ENCODE peak calls at places on chromosome 11, in eight cellular contexts. One of them, this sample, is unnamed. For H3K36me3, the result is how much of the 10 kb centered on the place peaks cover.

GRCh38 chr11:102846292-102846691 is 2.9 kb upstream of the MMP3 start:
- DNase-seq in heart left ventricle: no peak
- DNase-seq in HCT116: no peak
- DNase-seq in GM23248: no peak
- DNase-seq in heart right ventricle: no peak
- DNase-seq in colonic mucosa: no peak
- DNase-seq in aorta: no peak
- DNase-seq in mesenchymal stem cell: no peak
- DNase-seq in this sample: no peak

GRCh38 chr11:76025817-76026216 is 180.5 kb downstream of the WNT11 start:
- DNase-seq in heart left ventricle: no peak
- DNase-seq in HCT116: no peak
- DNase-seq in GM23248: no peak
- DNase-seq in heart right ventricle: no peak
- DNase-seq in colonic mucosa: no peak
- DNase-seq in aorta: no peak
- DNase-seq in mesenchymal stem cell: no peak
- DNase-seq in this sample: no peak

GRCh38 chr11:69209038-69209350 is 53.3 kb downstream of the SMIM38 start:
- DNase-seq in heart left ventricle: no peak
- DNase-seq in HCT116: no peak
- DNase-seq in GM23248: no peak
- DNase-seq in heart right ventricle: no peak
- DNase-seq in colonic mucosa: no peak
- DNase-seq in aorta: no peak
- DNase-seq in mesenchymal stem cell: no peak
- DNase-seq in this sample: no peak

GRCh38 chr11:124950606-124951330 is 3.2 kb upstream of the CCDC15 start:
- DNase-seq in heart left ventricle: no peak
- DNase-seq in HCT116: no peak
- DNase-seq in GM23248: no peak
- DNase-seq in heart right ventricle: no peak
- DNase-seq in colonic mucosa: no peak
- DNase-seq in aorta: no peak
- DNase-seq in mesenchymal stem cell: no peak
- DNase-seq in this sample: no peak

GRCh38 chr11:70315726-70316125 is 45.2 kb downstream of the PPFIA1 start:
- DNase-seq in heart left ventricle: no peak
- DNase-seq in HCT116: no peak
- DNase-seq in GM23248: no peak
- DNase-seq in heart right ventricle: no peak
- DNase-seq in colonic mucosa: no peak
- DNase-seq in aorta: no peak
- DNase-seq in mesenchymal stem cell: no peak
- DNase-seq in this sample: no peak

GRCh38 chr11:12086271-12087074 is 23.9 kb upstream of the MICAL2 start:
- DNase-seq in heart left ventricle: peak
- DNase-seq in HCT116: peak
- DNase-seq in GM23248: peak
- DNase-seq in heart right ventricle: peak
- DNase-seq in colonic mucosa: peak
- DNase-seq in aorta: peak
- DNase-seq in mesenchymal stem cell: peak
- DNase-seq in this sample: no peak

GRCh38 chr11:87398913-87399312 is 361.2 kb downstream of the TMEM135 start:
- DNase-seq in heart left ventricle: peak
- DNase-seq in HCT116: no peak
- DNase-seq in GM23248: peak
- DNase-seq in heart right ventricle: peak
- DNase-seq in colonic mucosa: peak
- DNase-seq in aorta: no peak
- DNase-seq in mesenchymal stem cell: no peak
- DNase-seq in this sample: no peak

GRCh38 chr11:7204778-7205177 is 46.9 kb upstream of the SYT9 start:
- DNase-seq in heart left ventricle: no peak
- DNase-seq in HCT116: no peak
- DNase-seq in GM23248: peak
- DNase-seq in heart right ventricle: no peak
- DNase-seq in colonic mucosa: no peak
- DNase-seq in aorta: no peak
- DNase-seq in mesenchymal stem cell: peak
- DNase-seq in this sample: no peak

GRCh38 chr11:3021125-3021524 is 29.0 kb upstream of the NAP1L4 start:
- DNase-seq in heart left ventricle: no peak
- DNase-seq in HCT116: peak
- DNase-seq in GM23248: peak
- DNase-seq in heart right ventricle: no peak
- DNase-seq in colonic mucosa: peak
- DNase-seq in aorta: no peak
- DNase-seq in mesenchymal stem cell: peak
- DNase-seq in this sample: no peak

GRCh38 chr11:11641581-11641980 is 19.8 kb upstream of the GALNT18 start:
- DNase-seq in heart left ventricle: no peak
- DNase-seq in HCT116: no peak
- DNase-seq in GM23248: no peak
- DNase-seq in heart right ventricle: no peak
- DNase-seq in colonic mucosa: no peak
- DNase-seq in aorta: no peak
- DNase-seq in mesenchymal stem cell: no peak
- DNase-seq in this sample: no peak

GRCh38 chr11:15826008-15826650 is 530.2 kb downstream of the SOX6 start:
- DNase-seq in heart left ventricle: no peak
- DNase-seq in HCT116: no peak
- DNase-seq in GM23248: no peak
- DNase-seq in heart right ventricle: no peak
- DNase-seq in colonic mucosa: no peak
- DNase-seq in aorta: no peak
- DNase-seq in mesenchymal stem cell: peak
- DNase-seq in this sample: no peak

GRCh38 chr11:61613051-61613450 is 32.2 kb upstream of the SYT7 start:
- DNase-seq in heart left ventricle: no peak
- DNase-seq in HCT116: no peak
- DNase-seq in GM23248: no peak
- DNase-seq in heart right ventricle: no peak
- DNase-seq in colonic mucosa: no peak
- DNase-seq in aorta: no peak
- DNase-seq in mesenchymal stem cell: no peak
- DNase-seq in this sample: no peak

GRCh38 chr11:84780689-84781293 is 846.4 kb downstream of the DLG2 start:
- DNase-seq in heart left ventricle: no peak
- DNase-seq in HCT116: peak
- DNase-seq in GM23248: peak
- DNase-seq in heart right ventricle: no peak
- DNase-seq in colonic mucosa: no peak
- DNase-seq in aorta: no peak
- DNase-seq in mesenchymal stem cell: peak
- DNase-seq in this sample: no peak

GRCh38 chr11:47356129-47356997 is 3.9 kb upstream of the MYBPC3 start:
- DNase-seq in heart left ventricle: peak
- DNase-seq in HCT116: no peak
- DNase-seq in GM23248: no peak
- DNase-seq in heart right ventricle: no peak
- DNase-seq in colonic mucosa: no peak
- DNase-seq in aorta: no peak
- DNase-seq in mesenchymal stem cell: no peak
- DNase-seq in this sample: no peak

GRCh38 chr11:74679513-74679865 is 51.7 kb downstream of the CHRDL2 start:
- DNase-seq in heart left ventricle: no peak
- DNase-seq in HCT116: no peak
- DNase-seq in GM23248: no peak
- DNase-seq in heart right ventricle: peak
- DNase-seq in colonic mucosa: no peak
- DNase-seq in aorta: peak
- DNase-seq in mesenchymal stem cell: no peak
- DNase-seq in this sample: no peak

GRCh38 chr11:17695454-17696441 is 23.6 kb upstream of the MYOD1 start:
- DNase-seq in heart left ventricle: no peak
- DNase-seq in HCT116: no peak
- DNase-seq in GM23248: no peak
- DNase-seq in heart right ventricle: no peak
- DNase-seq in colonic mucosa: no peak
- DNase-seq in aorta: no peak
- DNase-seq in mesenchymal stem cell: no peak
- DNase-seq in this sample: no peak

GRCh38 chr11:123384116-123384515 is 46.0 kb upstream of the GRAMD1B start:
- DNase-seq in heart left ventricle: no peak
- DNase-seq in HCT116: no peak
- DNase-seq in GM23248: no peak
- DNase-seq in heart right ventricle: no peak
- DNase-seq in colonic mucosa: no peak
- DNase-seq in aorta: no peak
- DNase-seq in mesenchymal stem cell: no peak
- DNase-seq in this sample: no peak

GRCh38 chr11:110196241-110196754 is 100.1 kb downstream of the RDX start:
- DNase-seq in heart left ventricle: no peak
- DNase-seq in HCT116: peak
- DNase-seq in GM23248: peak
- DNase-seq in heart right ventricle: no peak
- DNase-seq in colonic mucosa: no peak
- DNase-seq in aorta: no peak
- DNase-seq in mesenchymal stem cell: peak
- DNase-seq in this sample: no peak

GRCh38 chr11:117842131-117842941 is 17.8 kb upstream of the FXYD2 start:
- DNase-seq in heart left ventricle: peak
- DNase-seq in HCT116: no peak
- DNase-seq in GM23248: no peak
- DNase-seq in heart right ventricle: no peak
- DNase-seq in colonic mucosa: peak
- DNase-seq in aorta: peak
- DNase-seq in mesenchymal stem cell: no peak
- DNase-seq in this sample: no peak

GRCh38 chr11:117841582-117842031 is 17.1 kb upstream of the FXYD2 start:
- DNase-seq in heart left ventricle: peak
- DNase-seq in HCT116: no peak
- DNase-seq in GM23248: no peak
- DNase-seq in heart right ventricle: no peak
- DNase-seq in colonic mucosa: peak
- DNase-seq in aorta: peak
- DNase-seq in mesenchymal stem cell: no peak
- DNase-seq in this sample: no peak

GRCh38 chr11:117839936-117840813 is 15.6 kb upstream of the FXYD2 start:
- DNase-seq in heart left ventricle: peak
- DNase-seq in HCT116: no peak
- DNase-seq in GM23248: no peak
- DNase-seq in heart right ventricle: peak
- DNase-seq in colonic mucosa: no peak
- DNase-seq in aorta: peak
- DNase-seq in mesenchymal stem cell: no peak
- DNase-seq in this sample: no peak

GRCh38 chr11:117839234-117839882 is 14.8 kb upstream of the FXYD2 start:
- DNase-seq in heart left ventricle: peak
- DNase-seq in HCT116: no peak
- DNase-seq in GM23248: no peak
- DNase-seq in heart right ventricle: peak
- DNase-seq in colonic mucosa: no peak
- DNase-seq in aorta: peak
- DNase-seq in mesenchymal stem cell: no peak
- DNase-seq in this sample: no peak

GRCh38 chr11:117840881-117841581 is 16.5 kb upstream of the FXYD2 start:
- DNase-seq in heart left ventricle: peak
- DNase-seq in HCT116: no peak
- DNase-seq in GM23248: no peak
- DNase-seq in heart right ventricle: no peak
- DNase-seq in colonic mucosa: no peak
- DNase-seq in aorta: peak
- DNase-seq in mesenchymal stem cell: no peak
- DNase-seq in this sample: no peak
- H3K4me3 ChIP-seq in heart left ventricle: no peak
- H3K4me3 ChIP-seq in HCT116: no peak
- H3K4me3 ChIP-seq in GM23248: no peak
- H3K4me3 ChIP-seq in heart right ventricle: no peak
- H3K4me3 ChIP-seq in colonic mucosa: no peak
- H3K4me3 ChIP-seq in aorta: no peak
- H3K4me3 ChIP-seq in mesenchymal stem cell: no peak
- H3K4me3 ChIP-seq in this sample: no peak

GRCh38 chr11:65129649-65130441 is 4.5 kb downstream of the SYVN1 start:
- DNase-seq in heart left ventricle: no peak
- DNase-seq in HCT116: no peak
- DNase-seq in GM23248: no peak
- DNase-seq in heart right ventricle: no peak
- DNase-seq in colonic mucosa: no peak
- DNase-seq in aorta: no peak
- DNase-seq in mesenchymal stem cell: no peak
- DNase-seq in this sample: no peak
- H3K36me3 ChIP-seq in heart left ventricle: half or more
- H3K36me3 ChIP-seq in HCT116: half or more
- H3K36me3 ChIP-seq in GM23248: under half
- H3K36me3 ChIP-seq in heart right ventricle: half or more
- H3K36me3 ChIP-seq in colonic mucosa: half or more
- H3K36me3 ChIP-seq in aorta: under half
- H3K36me3 ChIP-seq in mesenchymal stem cell: half or more
- H3K36me3 ChIP-seq in this sample: half or more

GRCh38 chr11:36791957-36792356 is 193.9 kb upstream of the RAG2 start:
- DNase-seq in heart left ventricle: no peak
- DNase-seq in HCT116: no peak
- DNase-seq in GM23248: no peak
- DNase-seq in heart right ventricle: no peak
- DNase-seq in colonic mucosa: no peak
- DNase-seq in aorta: no peak
- DNase-seq in mesenchymal stem cell: no peak
- DNase-seq in this sample: no peak

GRCh38 chr11:36790450-36790849 is 192.4 kb upstream of the RAG2 start:
- DNase-seq in heart left ventricle: no peak
- DNase-seq in HCT116: no peak
- DNase-seq in GM23248: no peak
- DNase-seq in heart right ventricle: no peak
- DNase-seq in colonic mucosa: no peak
- DNase-seq in aorta: no peak
- DNase-seq in mesenchymal stem cell: no peak
- DNase-seq in this sample: no peak

GRCh38 chr11:36792870-36793541 is 195.0 kb upstream of the RAG2 start:
- DNase-seq in heart left ventricle: no peak
- DNase-seq in HCT116: no peak
- DNase-seq in GM23248: no peak
- DNase-seq in heart right ventricle: no peak
- DNase-seq in colonic mucosa: no peak
- DNase-seq in aorta: no peak
- DNase-seq in mesenchymal stem cell: no peak
- DNase-seq in this sample: no peak

GRCh38 chr11:36793542-36793926 is 195.5 kb upstream of the RAG2 start:
- DNase-seq in heart left ventricle: no peak
- DNase-seq in HCT116: no peak
- DNase-seq in GM23248: peak
- DNase-seq in heart right ventricle: no peak
- DNase-seq in colonic mucosa: no peak
- DNase-seq in aorta: no peak
- DNase-seq in mesenchymal stem cell: no peak
- DNase-seq in this sample: no peak
- H3K4me3 ChIP-seq in heart left ventricle: no peak
- H3K4me3 ChIP-seq in HCT116: no peak
- H3K4me3 ChIP-seq in GM23248: no peak
- H3K4me3 ChIP-seq in heart right ventricle: no peak
- H3K4me3 ChIP-seq in colonic mucosa: no peak
- H3K4me3 ChIP-seq in aorta: no peak
- H3K4me3 ChIP-seq in mesenchymal stem cell: peak
- H3K4me3 ChIP-seq in this sample: no peak

DNA sequence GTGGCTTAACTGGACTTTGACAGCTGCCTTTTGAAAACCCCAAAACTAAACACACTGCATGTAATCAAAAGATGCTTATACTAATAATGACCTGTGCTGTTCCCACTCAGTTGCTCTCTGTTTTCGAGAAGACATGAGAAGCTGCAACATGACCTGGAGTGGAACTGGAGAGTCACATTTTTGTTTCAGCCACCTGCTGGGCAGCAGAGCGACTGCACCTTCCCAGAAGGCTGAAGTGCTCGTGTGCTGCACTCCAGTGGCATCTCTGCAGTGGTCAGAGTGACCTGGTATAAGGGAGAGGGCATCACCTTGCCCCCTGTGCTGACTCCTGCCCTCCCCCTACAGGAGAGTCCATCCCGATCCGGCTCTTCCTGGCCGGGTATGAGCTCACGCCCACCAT is 8.6 kb downstream of the THYN1 start:
- DNase-seq in heart left ventricle: no peak
- DNase-seq in HCT116: no peak
- DNase-seq in GM23248: peak
- DNase-seq in heart right ventricle: no peak
- DNase-seq in colonic mucosa: no peak
- DNase-seq in aorta: no peak
- DNase-seq in mesenchymal stem cell: peak
- DNase-seq in this sample: no peak
- H3K36me3 ChIP-seq in heart left ventricle: under half
- H3K36me3 ChIP-seq in HCT116: under half
- H3K36me3 ChIP-seq in GM23248: under half
- H3K36me3 ChIP-seq in heart right ventricle: half or more
- H3K36me3 ChIP-seq in colonic mucosa: under half
- H3K36me3 ChIP-seq in aorta: under half
- H3K36me3 ChIP-seq in mesenchymal stem cell: half or more
- H3K36me3 ChIP-seq in this sample: half or more